ENCODE peak calls at places on chromosomes 12 and 14, in nine cellular contexts. A is left lung; I is CD8-positive, alpha-beta T cell; Z is left ventricle myocardium inferior; O is glutamatergic neuron; N is pancreas; M is sigmoid colon; D is dorsolateral prefrontal cortex; B is tibial artery. F is an unnamed sample.

GRCh38 chr12:116142936-116143882 is 134.3 kb downstream of the MED13L start:
- DNase-seq in A (no peak), I (no peak), Z (no peak), O (no peak), N (no peak), M (no peak), D (no peak), B (no peak), F (peak; percentile 15)

GRCh38 chr14:104469591-104469990 is 110.0 kb upstream of the C14orf180 start:
- DNase-seq in A (no peak), I (no peak), Z (no peak), O (no peak), N (no peak), M (no peak), D (no peak), B (no peak), F (no peak)

GRCh38 chr12:29334911-29335310 is 46.1 kb downstream of the ERGIC2 start:
- DNase-seq in A (no peak), I (no peak), Z (no peak), O (no peak), N (no peak), M (no peak), D (no peak), B (no peak), F (no peak)

GRCh38 chr14:23186913-23187654 is 3.6 kb upstream of the SLC7A8 start:
- DNase-seq in A (no peak), I (no peak), Z (no peak), O (peak; percentile 27), N (peak; percentile 68), M (no peak), D (no peak), B (peak; percentile 49), F (peak; percentile 52)

GRCh38 chr12:188910-189621 is 24.9 kb downstream of the SLC6A12 start:
- DNase-seq in A (no peak), I (no peak), Z (peak; percentile 55), O (peak; percentile 87), N (peak; percentile 50), M (no peak), D (peak; percentile 44), B (no peak), F (peak; percentile 88)

GRCh38 chr14:23559010-23559920 is 3.2 kb downstream of the THTPA start:
- DNase-seq in A (no peak), I (peak; percentile 75), Z (peak; percentile 54), O (peak; percentile 84), N (peak; percentile 47), M (no peak), D (no peak), B (no peak), F (peak; percentile 60)

GRCh38 chr12:77488041-77488620 is 342.6 kb upstream of the NAV3 start:
- DNase-seq in A (no peak), I (no peak), Z (no peak), O (no peak), N (no peak), M (no peak), D (no peak), B (no peak), F (no peak)

GRCh38 chr12:54411398-54412241 is 7.4 kb downstream of the ITGA5 start:
- DNase-seq in A (peak; percentile 85), I (peak; percentile 68), Z (peak; percentile 68), O (no peak), N (no peak), M (peak; percentile 90), D (no peak), B (peak; percentile 93), F (no peak)

DNA sequence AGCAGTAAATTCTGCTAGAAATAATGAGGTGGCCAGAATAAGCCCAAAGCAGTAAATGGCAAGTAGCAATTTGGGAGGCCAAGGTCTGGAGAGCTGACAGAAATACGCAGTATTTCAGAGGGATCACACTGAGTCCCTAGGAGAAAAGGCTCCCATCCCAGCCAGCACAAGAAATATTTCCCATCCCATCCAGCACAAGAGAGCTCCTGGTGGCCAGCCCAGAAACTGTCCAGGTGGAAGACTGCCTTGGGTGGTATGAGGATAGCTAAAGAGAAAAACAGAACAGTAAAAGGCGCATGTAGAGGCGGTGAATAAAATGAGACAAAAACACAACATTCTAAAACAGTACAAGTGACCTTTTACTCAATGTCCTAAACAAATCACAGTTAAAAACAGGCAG is 120.7 kb downstream of the HECTD4 start:
- DNase-seq in A (no peak), I (no peak), Z (no peak), O (peak; percentile 23), N (no peak), M (no peak), D (no peak), B (no peak), F (no peak)
- TF ChIP-seq CTCF in A (no peak), I (no peak), Z (peak; percentile 35), O (no peak), N (no peak), M (no peak), D (no peak), B (no peak), F (no peak)

GRCh38 chr14:90198541-90198940 is 57.8 kb upstream of the PSMC1 start:
- DNase-seq in A (no peak), I (no peak), Z (no peak), O (no peak), N (no peak), M (no peak), D (no peak), B (no peak), F (no peak)

GRCh38 chr14:90191585-90191984 is 64.8 kb upstream of the PSMC1 start:
- DNase-seq in A (no peak), I (no peak), Z (no peak), O (no peak), N (no peak), M (no peak), D (no peak), B (no peak), F (no peak)

GRCh38 chr14:90194706-90195105 is 61.6 kb upstream of the PSMC1 start:
- DNase-seq in A (no peak), I (no peak), Z (no peak), O (no peak), N (no peak), M (no peak), D (no peak), B (no peak), F (no peak)

GRCh38 chr14:90191154-90191553 is 65.2 kb upstream of the PSMC1 start:
- DNase-seq in A (no peak), I (no peak), Z (no peak), O (no peak), N (peak; percentile 9), M (no peak), D (no peak), B (no peak), F (no peak)

DNA sequence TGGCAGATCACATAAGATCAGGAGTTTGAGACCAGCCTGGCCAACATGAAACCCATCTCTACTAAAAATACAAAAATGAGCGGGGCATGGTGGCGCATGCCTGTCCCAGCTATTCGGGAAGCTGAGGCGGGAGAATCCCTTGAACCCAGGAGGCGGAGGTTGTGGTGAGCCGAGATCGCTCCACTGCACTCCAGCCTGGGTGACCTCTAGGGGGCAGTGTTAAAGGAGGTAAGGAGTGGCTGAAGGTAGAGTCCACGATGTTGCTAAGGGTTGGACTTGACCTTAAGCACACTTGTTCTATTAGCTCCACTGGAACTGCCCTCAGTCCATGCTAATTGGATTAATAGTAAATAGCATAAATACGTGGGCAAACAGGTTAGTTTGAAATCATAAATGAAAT is 62.4 kb upstream of the PSMC1 start:
- DNase-seq in A (no peak), I (no peak), Z (no peak), O (peak; percentile 28), N (no peak), M (no peak), D (no peak), B (no peak), F (no peak)
- TF ChIP-seq CTCF in A (peak; percentile 37), I (no peak), Z (peak; percentile 44), O (peak; percentile 46), N (no peak), M (no peak), D (no peak), B (no peak), F (peak; percentile 18)

GRCh38 chr12:66107451-66107915 is 23.1 kb downstream of the LLPH start:
- DNase-seq in A (no peak), I (peak; percentile 51), Z (no peak), O (no peak), N (peak; percentile 74), M (peak; percentile 65), D (no peak), B (peak; percentile 64), F (peak; percentile 70)
- TF ChIP-seq CTCF in A (peak; percentile 86), I (peak; percentile 74), Z (peak; percentile 87), O (peak; percentile 89), N (peak; percentile 80), M (peak; percentile 65), D (peak; percentile 86), B (peak; percentile 72), F (peak; percentile 14)

GRCh38 chr14:102502571-102502970 is 7.0 kb downstream of the ANKRD9 start:
- DNase-seq in A (no peak), I (no peak), Z (no peak), O (no peak), N (no peak), M (no peak), D (no peak), B (no peak), F (no peak)

GRCh38 chr14:102500190-102500661 is 9.3 kb downstream of the ANKRD9 start:
- DNase-seq in A (peak; percentile 83), I (no peak), Z (peak; percentile 77), O (no peak), N (no peak), M (peak; percentile 93), D (no peak), B (peak; percentile 66), F (no peak)

GRCh38 chr14:102503576-102504224 is 5.9 kb downstream of the ANKRD9 start:
- DNase-seq in A (no peak), I (no peak), Z (no peak), O (no peak), N (no peak), M (no peak), D (no peak), B (no peak), F (no peak)

GRCh38 chr14:102500724-102501123 is 8.9 kb downstream of the ANKRD9 start:
- DNase-seq in A (no peak), I (no peak), Z (no peak), O (no peak), N (no peak), M (no peak), D (no peak), B (no peak), F (no peak)

DNA sequence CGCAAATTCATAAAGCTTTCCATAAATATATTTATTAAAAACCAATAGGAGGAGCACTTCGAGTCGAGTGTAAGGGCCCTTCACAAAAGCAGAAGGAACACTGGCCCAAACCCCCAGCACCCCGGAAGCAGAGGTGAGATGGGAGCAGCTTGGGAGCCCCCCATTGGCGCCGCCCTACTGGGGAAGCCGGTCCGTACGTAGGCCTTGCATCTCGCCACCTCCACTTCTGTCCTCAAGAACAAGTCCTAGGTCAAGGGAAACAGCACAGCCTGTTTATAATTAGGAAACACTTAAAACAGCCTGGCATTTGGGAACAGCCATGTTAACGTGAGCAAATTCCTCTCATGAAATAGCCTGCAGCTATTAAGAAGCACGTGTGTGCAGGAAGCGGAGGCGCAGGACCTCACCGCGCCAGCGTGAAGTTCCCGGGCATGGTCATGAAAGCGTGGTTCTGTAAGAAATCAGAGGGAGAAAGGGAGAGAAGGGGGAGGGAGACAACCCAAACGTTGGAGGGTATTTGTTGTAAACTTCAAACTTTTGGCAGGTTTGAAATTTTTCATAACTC is 7.7 kb downstream of the ANKRD9 start:
- DNase-seq in A (no peak), I (no peak), Z (no peak), O (no peak), N (no peak), M (no peak), D (no peak), B (no peak), F (no peak)
- TF ChIP-seq CTCF in A (no peak), I (no peak), Z (peak; percentile 16), O (no peak), N (no peak), M (no peak), D (no peak), B (no peak), F (no peak)

F was measured in GM20000.